ENCODE peak calls at places on chromosomes 7 and 10, in six cellular contexts. X is H7, C is adipocyte, Z is HCT116, W is uterus, L is ovary. V is an unnamed sample.

GRCh38 chr10:43137701-43137970 is 609 bp upstream of the CSGALNACT2 start:
- DNase-seq in C (peak; percentile 80), W (peak; percentile 56), X (peak; percentile 90), Z (no peak), L (peak; percentile 74), V (peak; percentile 69)

GRCh38 chr10:72557362-72557761 is 68.5 kb downstream of the MICU1 start:
- DNase-seq in W (no peak), X (no peak), C (peak; percentile 70), Z (no peak), L (no peak), V (no peak)

GRCh38 chr10:93745411-93746065 is 12.2 kb upstream of the LGI1 start:
- DNase-seq in W (no peak), C (peak; percentile 54), L (no peak), Z (no peak), X (peak; percentile 37), V (peak; percentile 24)

GRCh38 chr10:126749030-126749655 is 78.7 kb upstream of the C10orf90 start:
- DNase-seq in L (peak; percentile 43), W (peak; percentile 32), Z (peak; percentile 70), X (peak; percentile 64), C (peak; percentile 82), V (no peak)

GRCh38 chr7:107751113-107751512 is 7.2 kb downstream of the CBLL1 start:
- DNase-seq in W (no peak), L (no peak), Z (no peak), X (no peak), C (no peak), V (no peak)

GRCh38 chr10:86693721-86694369 is 25.5 kb downstream of the LDB3 start:
- DNase-seq in C (peak; percentile 87), L (peak; percentile 64), W (peak; percentile 62), Z (no peak), X (peak; percentile 85), V (peak; percentile 52)

GRCh38 chr7:156234666-156235494 is 405.7 kb upstream of the RNF32 start:
- DNase-seq in C (no peak), L (no peak), W (no peak), Z (no peak), X (no peak), V (no peak)

GRCh38 chr10:124975977-124976514 is 34.1 kb downstream of the ZRANB1 start:
- DNase-seq in L (no peak), X (no peak), W (no peak), Z (no peak), C (no peak), V (no peak)

GRCh38 chr10:3691482-3691881 is 93.5 kb downstream of the KLF6 start:
- DNase-seq in L (no peak), W (no peak), Z (no peak), X (no peak), C (no peak), V (no peak)

GRCh38 chr7:151796091-151796870 is 80.6 kb downstream of the PRKAG2 start:
- DNase-seq in W (no peak), Z (peak; percentile 86), C (no peak), L (no peak), X (peak; percentile 30), V (no peak)

GRCh38 chr10:92527716-92528115 is 46.2 kb downstream of the IDE start:
- DNase-seq in L (no peak), X (no peak), Z (no peak), W (no peak), C (no peak), V (no peak)

GRCh38 chr10:5317547-5318107 is 47.1 kb upstream of the UCN3 start:
- DNase-seq in L (no peak), X (no peak), Z (no peak), C (peak; percentile 28), W (no peak), V (no peak)

GRCh38 chr7:23700058-23700457 is 10.0 kb upstream of the STK31 start:
- DNase-seq in W (no peak), C (peak; percentile 17), Z (no peak), L (no peak), X (no peak), V (no peak)

GRCh38 chr10:28619465-28619864 is 57.9 kb upstream of the BAMBI start:
- DNase-seq in W (no peak), X (no peak), C (no peak), Z (no peak), L (no peak), V (no peak)

GRCh38 chr7:144026203-144026883 is 22.4 kb upstream of the OR2A5 start:
- DNase-seq in Z (no peak), C (no peak), L (no peak), X (no peak), W (no peak), V (no peak)

GRCh38 chr7:100799037-100799896 is 28.1 kb downstream of the EPHB4 start:
- DNase-seq in L (peak; percentile 74), X (peak; percentile 77), Z (no peak), C (peak; percentile 64), W (peak; percentile 79), V (peak; percentile 55)

GRCh38 chr10:7513936-7514335 is 103.1 kb upstream of the SFMBT2 start:
- DNase-seq in Z (no peak), X (peak; percentile 39), L (no peak), W (no peak), C (no peak), V (no peak)

GRCh38 chr7:111363099-111363498 is 199.2 kb downstream of the IMMP2L start:
- DNase-seq in L (no peak), Z (no peak), C (peak; percentile 64), W (no peak), X (no peak), V (no peak)

GRCh38 chr7:100154651-100155491 is 3.7 kb downstream of the TRAPPC14 start:
- DNase-seq in X (peak; percentile 60), Z (no peak), L (no peak), C (no peak), W (no peak), V (no peak)

GRCh38 chr7:149822353-149822943 is 15.7 kb upstream of the ZNF862 start:
- DNase-seq in W (no peak), X (peak; percentile 66), Z (no peak), C (no peak), L (peak; percentile 6), V (no peak)

GRCh38 chr7:151113344-151114150 is 27.3 kb downstream of the AGAP3 start:
- DNase-seq in X (peak; percentile 82), L (no peak), C (peak; percentile 55), W (no peak), Z (peak; percentile 76), V (no peak)

GRCh38 chr10:44913312-44914079 is 2.4 kb downstream of the TMEM72 start:
- DNase-seq in C (peak; percentile 53), Z (no peak), W (no peak), X (no peak), L (no peak), V (no peak)

GRCh38 chr10:60908896-60909295 is 35.1 kb downstream of the RHOBTB1 start:
- DNase-seq in X (no peak), W (no peak), L (no peak), C (no peak), Z (no peak), V (no peak)

GRCh38 chr7:94584113-94584512 is 71.8 kb downstream of the SGCE start:
- DNase-seq in Z (no peak), W (no peak), X (no peak), L (no peak), C (peak; percentile 48), V (no peak)

GRCh38 chr10:5743736-5744135 is 59.1 kb downstream of the TASOR2 start:
- DNase-seq in L (no peak), C (no peak), W (no peak), Z (no peak), X (no peak), V (no peak)

DNA sequence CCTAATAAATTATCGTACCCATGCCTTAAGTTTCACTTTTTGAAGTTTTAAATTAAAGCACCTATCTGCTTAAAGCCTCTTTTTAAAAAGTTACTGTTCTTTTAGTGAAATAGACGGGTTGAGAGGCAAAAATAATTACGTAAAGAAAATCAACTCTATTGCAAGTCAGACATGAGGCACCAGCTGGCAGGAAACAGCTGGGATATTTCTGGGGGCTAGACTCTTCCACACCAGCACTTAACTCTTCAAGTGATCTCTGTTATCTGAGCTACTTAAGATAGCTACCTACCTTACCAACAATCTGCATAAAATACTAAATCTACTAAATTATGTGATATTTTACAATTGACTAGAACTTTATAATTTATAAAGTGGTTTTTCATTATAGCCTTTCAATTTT is 35.8 kb downstream of the GBF1 start:
- DNase-seq in X (no peak), C (peak; percentile 19), Z (no peak), W (no peak), L (no peak), V (no peak)
- H3K4me3 ChIP-seq in X (no peak overlapping the region), C (peak overlapping the region; percentile 51), Z (no peak overlapping the region), W (no peak overlapping the region), L (no peak overlapping the region), V (no peak overlapping the region)

GRCh38 chr7:70082026-70082655 is 483.9 kb downstream of the AUTS2 start:
- DNase-seq in L (no peak), W (no peak), C (peak; percentile 92), Z (no peak), X (no peak), V (no peak)

GRCh38 chr7:70071786-70072185 is 473.5 kb downstream of the AUTS2 start:
- DNase-seq in L (no peak), Z (no peak), W (no peak), C (no peak), X (no peak), V (no peak)

GRCh38 chr7:70072220-70072619 is 473.9 kb downstream of the AUTS2 start:
- DNase-seq in W (no peak), X (no peak), C (peak; percentile 74), Z (no peak), L (no peak), V (no peak)

GRCh38 chr7:70076325-70076724 is 478.1 kb downstream of the AUTS2 start:
- DNase-seq in Z (no peak), X (no peak), L (no peak), C (no peak), W (no peak), V (no peak)
- H3K36me3 ChIP-seq in Z (no peaks in the 10 kb centered on the region), X (no peaks in the 10 kb centered on the region), L (no peaks in the 10 kb centered on the region), C (no peaks in the 10 kb centered on the region), W (no peaks in the 10 kb centered on the region), V (no peaks in the 10 kb centered on the region)

GRCh38 chr10:23610626-23611307 is 171.9 kb downstream of the OTUD1 start:
- DNase-seq in W (no peak), Z (no peak), C (no peak), L (no peak), X (no peak), V (no peak)

GRCh38 chr10:23614483-23614882 is 175.6 kb downstream of the OTUD1 start:
- DNase-seq in W (no peak), X (no peak), L (no peak), Z (no peak), C (no peak), V (no peak)

GRCh38 chr10:23611308-23611631 is 172.4 kb downstream of the OTUD1 start:
- DNase-seq in L (no peak), C (no peak), Z (no peak), X (no peak), W (no peak), V (no peak)

DNA sequence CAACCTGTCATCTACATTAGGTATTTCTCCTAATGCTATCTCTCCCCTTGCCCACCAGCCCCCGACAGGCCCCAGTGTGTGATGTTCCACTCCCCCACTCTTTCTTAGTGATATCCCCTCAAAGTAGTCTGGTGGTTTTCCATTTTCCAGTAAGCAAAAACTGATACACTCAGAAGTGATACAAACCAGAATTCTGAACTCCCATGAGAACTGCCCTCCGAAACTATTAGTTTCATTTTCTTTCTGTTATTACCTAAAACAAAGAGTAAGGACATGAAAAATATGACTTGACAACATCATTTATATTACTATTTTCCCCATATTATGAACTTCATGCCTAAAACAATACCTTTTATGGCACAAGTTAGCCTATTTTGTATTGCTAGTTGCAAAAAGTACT is 175.0 kb downstream of the OTUD1 start:
- DNase-seq in C (no peak), L (no peak), X (no peak), W (no peak), Z (no peak), V (no peak)
- H3K27me3 ChIP-seq in C (no peaks in the 10 kb centered on the region), L (no peaks in the 10 kb centered on the region), X (no peaks in the 10 kb centered on the region), W (no peaks in the 10 kb centered on the region), Z (peaks cover 3% of the 10 kb centered on the region), V (no peaks in the 10 kb centered on the region)

GRCh38 chr7:46589282-46589681 is 668.2 kb upstream of the IGFBP3 start:
- DNase-seq in L (no peak), C (no peak), W (no peak), Z (no peak), X (no peak), V (no peak)
- H3K4me3 ChIP-seq in L (no peak overlapping the region), C (no peak overlapping the region), W (no peak overlapping the region), Z (no peak overlapping the region), X (no peak overlapping the region), V (no peak overlapping the region)